ENCODE peak calls at places on chromosomes 11 and 22, in seven cellular contexts. One of them, this sample, is unnamed.

GRCh38 chr11:22341582-22341919 is 3.4 kb downstream of the SLC17A6 start:
- DNase-seq in HCT116: no peak
- DNase-seq in heart right ventricle: no peak
- DNase-seq in Peyer's patch: no peak
- DNase-seq in SK-N-SH: no peak
- DNase-seq in thoracic aorta: no peak
- DNase-seq in right lobe of liver: no peak
- DNase-seq in this sample: no peak

GRCh38 chr11:76837696-76838421 is 22.9 kb upstream of the ACER3 start:
- DNase-seq in HCT116: no peak
- DNase-seq in right lobe of liver: no peak
- DNase-seq in heart right ventricle: no peak
- DNase-seq in Peyer's patch: no peak
- DNase-seq in SK-N-SH: no peak
- DNase-seq in thoracic aorta: no peak
- DNase-seq in this sample: no peak

GRCh38 chr22:42343136-42343484 is 72.7 kb upstream of the TCF20 start:
- DNase-seq in right lobe of liver: no peak
- DNase-seq in Peyer's patch: no peak
- DNase-seq in heart right ventricle: no peak
- DNase-seq in thoracic aorta: no peak
- DNase-seq in HCT116: no peak
- DNase-seq in SK-N-SH: no peak
- DNase-seq in this sample: no peak

GRCh38 chr11:127943763-127944162 is 643.6 kb downstream of the ETS1 start:
- DNase-seq in HCT116: no peak
- DNase-seq in right lobe of liver: no peak
- DNase-seq in thoracic aorta: no peak
- DNase-seq in SK-N-SH: no peak
- DNase-seq in heart right ventricle: no peak
- DNase-seq in Peyer's patch: no peak
- DNase-seq in this sample: no peak

GRCh38 chr11:115098037-115098436 is 406.2 kb downstream of the CADM1 start:
- DNase-seq in thoracic aorta: no peak
- DNase-seq in heart right ventricle: no peak
- DNase-seq in Peyer's patch: no peak
- DNase-seq in SK-N-SH: no peak
- DNase-seq in HCT116: no peak
- DNase-seq in right lobe of liver: no peak
- DNase-seq in this sample: no peak

GRCh38 chr11:122633219-122633829 is 22.2 kb upstream of the UBASH3B start:
- DNase-seq in Peyer's patch: peak; percentile 48
- DNase-seq in heart right ventricle: no peak
- DNase-seq in HCT116: no peak
- DNase-seq in right lobe of liver: no peak
- DNase-seq in SK-N-SH: peak; percentile 49
- DNase-seq in thoracic aorta: no peak
- DNase-seq in this sample: no peak

GRCh38 chr11:22415481-22415880 is 77.3 kb downstream of the SLC17A6 start:
- DNase-seq in SK-N-SH: no peak
- DNase-seq in heart right ventricle: no peak
- DNase-seq in HCT116: no peak
- DNase-seq in Peyer's patch: no peak
- DNase-seq in right lobe of liver: no peak
- DNase-seq in thoracic aorta: no peak
- DNase-seq in this sample: no peak

GRCh38 chr11:1952806-1953482 is 5.8 kb downstream of the MRPL23 start:
- DNase-seq in thoracic aorta: no peak
- DNase-seq in HCT116: no peak
- DNase-seq in SK-N-SH: no peak
- DNase-seq in Peyer's patch: peak; percentile 9
- DNase-seq in heart right ventricle: peak; percentile 10
- DNase-seq in right lobe of liver: no peak
- DNase-seq in this sample: no peak

GRCh38 chr11:114340311-114341131 is 44.3 kb downstream of the NNMT start:
- DNase-seq in HCT116: peak; percentile 51
- DNase-seq in SK-N-SH: peak; percentile 39
- DNase-seq in thoracic aorta: no peak
- DNase-seq in right lobe of liver: no peak
- DNase-seq in Peyer's patch: peak; percentile 71
- DNase-seq in heart right ventricle: peak; percentile 15
- DNase-seq in this sample: peak; percentile 49

GRCh38 chr22:26835929-26836528 is 178.6 kb downstream of the MIAT start:
- DNase-seq in HCT116: peak; percentile 33
- DNase-seq in SK-N-SH: peak; percentile 41
- DNase-seq in thoracic aorta: no peak
- DNase-seq in right lobe of liver: no peak
- DNase-seq in heart right ventricle: no peak
- DNase-seq in Peyer's patch: peak; percentile 69
- DNase-seq in this sample: no peak

GRCh38 chr11:117315285-117316196 is 515 bp downstream of the BACE1 start:
- DNase-seq in thoracic aorta: no peak
- DNase-seq in SK-N-SH: no peak
- DNase-seq in heart right ventricle: no peak
- DNase-seq in right lobe of liver: no peak
- DNase-seq in Peyer's patch: no peak
- DNase-seq in HCT116: no peak
- DNase-seq in this sample: no peak

GRCh38 chr11:120511804-120512726 is 517 bp downstream of the GRIK4 start:
- DNase-seq in HCT116: no peak
- DNase-seq in SK-N-SH: peak; percentile 76
- DNase-seq in thoracic aorta: no peak
- DNase-seq in Peyer's patch: no peak
- DNase-seq in heart right ventricle: no peak
- DNase-seq in right lobe of liver: no peak
- DNase-seq in this sample: peak; percentile 65
- H3K4me3 ChIP-seq in HCT116: no peak overlapping the region
- H3K4me3 ChIP-seq in SK-N-SH: no peak overlapping the region
- H3K4me3 ChIP-seq in thoracic aorta: peak overlapping the region; percentile 51
- H3K4me3 ChIP-seq in Peyer's patch: no peak overlapping the region
- H3K4me3 ChIP-seq in heart right ventricle: no peak overlapping the region
- H3K4me3 ChIP-seq in right lobe of liver: peak overlapping the region; percentile 54
- H3K4me3 ChIP-seq in this sample: peak overlapping the region; percentile 39

GRCh38 chr22:19477321-19478085 is 1.5 kb downstream of the UFD1 start:
- DNase-seq in HCT116: no peak
- DNase-seq in SK-N-SH: no peak
- DNase-seq in right lobe of liver: no peak
- DNase-seq in Peyer's patch: no peak
- DNase-seq in thoracic aorta: no peak
- DNase-seq in heart right ventricle: no peak
- DNase-seq in this sample: no peak
- TF ChIP-seq CTCF in HCT116: no peak
- TF ChIP-seq CTCF in SK-N-SH: peak; percentile 43
- TF ChIP-seq CTCF in right lobe of liver: peak; percentile 42
- TF ChIP-seq CTCF in Peyer's patch: no peak
- TF ChIP-seq CTCF in thoracic aorta: no peak
- TF ChIP-seq CTCF in heart right ventricle: peak; percentile 43
- TF ChIP-seq CTCF in this sample: no peak

GRCh38 chr22:37564111-37564711 is 3.9 kb downstream of the CDC42EP1 start:
- DNase-seq in heart right ventricle: no peak
- DNase-seq in right lobe of liver: no peak
- DNase-seq in HCT116: no peak
- DNase-seq in thoracic aorta: no peak
- DNase-seq in SK-N-SH: no peak
- DNase-seq in Peyer's patch: no peak
- DNase-seq in this sample: no peak
- H3K4me1 ChIP-seq in heart right ventricle: peaks cover 72% of the 10 kb centered on the region
- H3K4me1 ChIP-seq in right lobe of liver: peaks cover 79% of the 10 kb centered on the region
- H3K4me1 ChIP-seq in HCT116: peaks cover 66% of the 10 kb centered on the region
- H3K4me1 ChIP-seq in thoracic aorta: peaks cover 72% of the 10 kb centered on the region
- H3K4me1 ChIP-seq in SK-N-SH: peaks cover 10% of the 10 kb centered on the region
- H3K4me1 ChIP-seq in Peyer's patch: peaks cover 7% of the 10 kb centered on the region
- H3K4me1 ChIP-seq in this sample: peaks cover 80% of the 10 kb centered on the region

GRCh38 chr11:62542111-62542745 is 4.4 kb downstream of the AHNAK start:
- DNase-seq in Peyer's patch: peak; percentile 65
- DNase-seq in HCT116: no peak
- DNase-seq in right lobe of liver: no peak
- DNase-seq in SK-N-SH: no peak
- DNase-seq in thoracic aorta: no peak
- DNase-seq in heart right ventricle: no peak
- DNase-seq in this sample: no peak
- H3K4me3 ChIP-seq in Peyer's patch: peak overlapping the region; percentile 88
- H3K4me3 ChIP-seq in HCT116: peak overlapping the region; percentile 12
- H3K4me3 ChIP-seq in right lobe of liver: peak overlapping the region; percentile 44
- H3K4me3 ChIP-seq in SK-N-SH: peak overlapping the region; percentile 98
- H3K4me3 ChIP-seq in thoracic aorta: peak overlapping the region; percentile 91
- H3K4me3 ChIP-seq in heart right ventricle: no peak overlapping the region
- H3K4me3 ChIP-seq in this sample: peak overlapping the region; percentile 86

DNA sequence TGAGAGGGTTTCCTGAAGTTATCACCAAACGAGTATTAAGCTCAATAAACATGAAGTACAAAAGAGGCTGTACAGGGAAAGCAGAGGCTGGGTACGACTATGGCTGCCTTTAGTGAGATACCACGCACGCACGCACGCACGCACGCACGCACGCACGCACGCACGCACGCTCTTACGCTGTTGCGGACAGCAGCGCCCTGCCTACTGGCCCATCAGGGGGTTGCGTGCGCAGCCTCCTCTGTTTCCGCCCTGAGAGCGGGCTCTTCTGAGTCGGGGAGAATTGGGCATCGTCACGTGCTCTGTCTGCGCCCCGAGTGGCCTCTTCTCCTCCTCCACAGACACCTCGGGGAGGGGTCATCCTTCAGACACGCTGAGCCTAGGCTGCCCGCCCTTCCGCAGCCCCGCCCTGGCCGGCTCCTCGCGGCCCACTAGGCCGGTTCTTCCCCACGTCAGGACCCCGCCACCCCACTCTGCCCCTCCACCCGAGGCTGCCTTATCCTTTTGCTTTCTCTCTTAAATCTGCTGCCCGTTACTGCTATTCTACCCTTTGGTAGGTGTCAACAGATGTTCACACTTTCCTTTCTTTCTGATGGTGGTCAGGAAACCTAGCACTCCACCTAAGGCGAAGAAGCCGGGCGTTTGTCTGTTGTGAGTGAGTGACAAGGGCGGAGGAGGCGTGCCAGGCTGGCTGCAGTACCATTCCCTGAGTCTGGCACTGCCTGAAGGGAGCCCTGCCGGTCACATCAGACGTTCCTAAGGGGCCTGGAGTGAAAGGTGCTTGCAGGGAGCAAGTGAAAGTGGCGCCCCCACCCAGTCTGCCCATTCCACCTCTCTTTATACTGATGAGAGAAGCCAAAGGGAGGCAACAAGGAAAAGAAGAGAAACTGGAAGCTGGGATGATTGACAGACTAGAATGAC is 300.4 kb upstream of the B3GAT1 start:
- DNase-seq in SK-N-SH: no peak
- DNase-seq in thoracic aorta: no peak
- DNase-seq in right lobe of liver: no peak
- DNase-seq in heart right ventricle: no peak
- DNase-seq in HCT116: no peak
- DNase-seq in Peyer's patch: no peak
- DNase-seq in this sample: no peak
- TF ChIP-seq CTCF in SK-N-SH: no peak
- TF ChIP-seq CTCF in thoracic aorta: no peak
- TF ChIP-seq CTCF in right lobe of liver: no peak
- TF ChIP-seq CTCF in heart right ventricle: no peak
- TF ChIP-seq CTCF in HCT116: no peak
- TF ChIP-seq CTCF in Peyer's patch: no peak
- TF ChIP-seq CTCF in this sample: no peak

GRCh38 chr11:19380375-19380774 is 139.6 kb upstream of the E2F8 start:
- DNase-seq in HCT116: peak; percentile 29
- DNase-seq in SK-N-SH: no peak
- DNase-seq in right lobe of liver: no peak
- DNase-seq in Peyer's patch: no peak
- DNase-seq in thoracic aorta: no peak
- DNase-seq in heart right ventricle: no peak
- DNase-seq in this sample: no peak
- H3K4me1 ChIP-seq in HCT116: no peaks in the 10 kb centered on the region
- H3K4me1 ChIP-seq in SK-N-SH: no peaks in the 10 kb centered on the region
- H3K4me1 ChIP-seq in right lobe of liver: no peaks in the 10 kb centered on the region
- H3K4me1 ChIP-seq in Peyer's patch: no peaks in the 10 kb centered on the region
- H3K4me1 ChIP-seq in thoracic aorta: no peaks in the 10 kb centered on the region
- H3K4me1 ChIP-seq in heart right ventricle: no peaks in the 10 kb centered on the region
- H3K4me1 ChIP-seq in this sample: no peaks in the 10 kb centered on the region

This sample was measured in tibial artery.